ENCODE peak calls at places on chromosomes 12 and 14, in four cellular contexts. Z is K562, U is HepG2, P is GM12878. L is an unnamed sample.

GRCh38 chr14:61369097-61369496 is 47.7 kb downstream of the PRKCH start:
- DNase-seq in Z (no peak), U (no peak), P (no peak), L (no peak)

GRCh38 chr12:41903014-41903702 is 241.5 kb downstream of the GXYLT1 start:
- DNase-seq in Z (no peak), U (no peak), P (no peak), L (no peak)

GRCh38 chr12:1932264-1932777 is 13.9 kb upstream of the CACNA2D4 start:
- DNase-seq in Z (no peak), U (no peak), P (no peak), L (no peak)

GRCh38 chr12:90058721-90059120 is 350.1 kb upstream of the ATP2B1 start:
- DNase-seq in Z (no peak), U (no peak), P (no peak), L (no peak)

GRCh38 chr12:77354766-77355362 is 289.5 kb upstream of the E2F7 start:
- DNase-seq in Z (no peak), U (no peak), P (no peak), L (no peak)

GRCh38 chr12:84070311-84070710 is 842.3 kb downstream of the SLC6A15 start:
- DNase-seq in Z (no peak), U (no peak), P (no peak), L (no peak)

GRCh38 chr12:124537525-124538193 is 29.8 kb downstream of the NCOR2 start:
- DNase-seq in Z (no peak), U (no peak), P (no peak), L (no peak)

GRCh38 chr12:128266559-128267245 is at the start of gene TMEM132C:
- DNase-seq in Z (no peak), U (no peak), P (no peak), L (no peak)

GRCh38 chr14:54348001-54348611 is 48.7 kb upstream of the CDKN3 start:
- DNase-seq in Z (peak; percentile 65), U (peak; percentile 75), P (no peak), L (peak; percentile 57)

GRCh38 chr12:20004951-20005350 is 363.4 kb upstream of the PDE3A start:
- DNase-seq in Z (no peak), U (no peak), P (no peak), L (no peak)

GRCh38 chr14:102592969-102593840 is 756 bp downstream of the RCOR1 start:
- DNase-seq in Z (peak; percentile 55), U (no peak), P (no peak), L (peak; percentile 56)

DNA sequence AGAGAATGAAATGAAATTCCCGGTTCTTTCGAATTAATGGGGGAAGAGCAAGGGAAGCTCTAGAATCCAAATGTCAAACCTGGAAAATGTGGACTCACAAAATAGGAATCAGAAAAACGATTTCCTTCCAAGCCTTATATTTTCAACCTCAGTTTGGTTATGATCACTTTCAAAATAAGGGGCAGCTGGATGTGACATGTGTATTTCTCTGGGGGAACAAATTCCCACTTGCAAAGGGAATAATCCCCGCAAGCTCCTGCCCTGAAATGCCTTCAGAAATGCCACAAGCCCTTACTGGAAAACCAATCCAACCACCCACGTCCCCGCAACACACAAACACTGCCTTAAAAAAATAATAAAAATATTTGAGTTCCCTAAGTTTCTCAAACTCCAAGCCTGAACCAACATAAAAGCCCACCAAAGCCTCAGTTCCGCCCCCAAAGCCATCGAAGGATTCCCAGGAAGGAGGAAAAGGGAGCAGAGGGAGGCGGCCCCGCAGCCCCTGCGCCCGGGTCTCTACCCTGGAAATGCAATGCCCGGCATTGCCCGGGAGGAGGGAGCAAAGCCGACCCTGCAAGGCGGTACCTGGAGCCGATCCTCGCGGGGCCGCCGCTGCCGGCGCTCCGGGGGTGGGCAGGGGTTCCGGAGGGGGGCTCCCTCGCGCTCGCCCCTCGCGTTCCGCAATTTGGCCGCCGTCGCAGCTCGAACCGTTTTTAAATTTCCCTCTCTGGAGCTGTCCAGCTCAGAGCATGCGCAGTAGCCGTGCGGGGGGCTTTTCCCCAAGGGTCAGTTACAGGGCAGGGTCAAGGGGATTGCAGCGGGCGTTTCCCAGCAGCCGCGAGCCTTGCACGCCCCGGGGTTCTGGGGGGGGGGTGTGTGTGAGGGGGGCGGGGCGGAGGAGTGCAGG is at the start of gene FOXN4:
- DNase-seq in Z (no peak), U (no peak), P (no peak), L (peak; percentile 54)
- TF ChIP-seq TARDBP in Z (no peak), U (no peak), P (no peak), L (no peak)

GRCh38 chr12:18595406-18595805 is 142.4 kb downstream of the PLCZ1 start:
- DNase-seq in Z (no peak), U (no peak), P (no peak), L (no peak)
- TF ChIP-seq BHLHE40 in Z (no peak), U (no peak), P (no peak), L (no peak)

DNA sequence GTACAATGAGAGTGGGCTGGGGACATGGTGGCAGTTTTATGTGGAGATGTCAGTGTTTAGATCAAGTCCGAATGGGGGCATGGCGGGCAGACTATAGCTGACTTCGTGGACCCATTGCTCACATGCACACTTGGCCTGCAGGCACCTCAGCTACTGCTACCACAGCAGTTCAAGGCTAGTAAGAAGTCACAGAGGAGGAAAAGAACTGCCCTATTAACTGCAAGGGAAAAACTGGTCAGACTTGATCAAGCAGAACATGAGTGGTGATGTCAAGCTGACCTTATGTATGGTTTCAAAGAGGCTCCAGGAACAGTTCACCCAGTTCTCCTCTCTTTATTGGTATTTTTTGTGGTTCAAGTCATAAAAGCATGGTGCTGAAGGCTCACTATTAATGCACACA is 30.2 kb upstream of the FRS2 start:
- DNase-seq in Z (no peak), U (no peak), P (no peak), L (no peak)
- TF ChIP-seq TARDBP in Z (no peak), U (no peak), P (no peak), L (no peak)

GRCh38 chr14:63493246-63493645 is 49.9 kb downstream of the PPP2R5E start:
- DNase-seq in Z (peak; percentile 29), U (no peak), P (no peak), L (peak; percentile 49)
- TF ChIP-seq BHLHE40 in Z (no peak), U (no peak), P (no peak), L (no peak)

GRCh38 chr12:94231718-94232117 is 83.3 kb downstream of the PLXNC1 start:
- DNase-seq in Z (no peak), U (no peak), P (no peak), L (no peak)
- TF ChIP-seq TARDBP in Z (no peak), U (no peak), P (no peak), L (no peak)

DNA sequence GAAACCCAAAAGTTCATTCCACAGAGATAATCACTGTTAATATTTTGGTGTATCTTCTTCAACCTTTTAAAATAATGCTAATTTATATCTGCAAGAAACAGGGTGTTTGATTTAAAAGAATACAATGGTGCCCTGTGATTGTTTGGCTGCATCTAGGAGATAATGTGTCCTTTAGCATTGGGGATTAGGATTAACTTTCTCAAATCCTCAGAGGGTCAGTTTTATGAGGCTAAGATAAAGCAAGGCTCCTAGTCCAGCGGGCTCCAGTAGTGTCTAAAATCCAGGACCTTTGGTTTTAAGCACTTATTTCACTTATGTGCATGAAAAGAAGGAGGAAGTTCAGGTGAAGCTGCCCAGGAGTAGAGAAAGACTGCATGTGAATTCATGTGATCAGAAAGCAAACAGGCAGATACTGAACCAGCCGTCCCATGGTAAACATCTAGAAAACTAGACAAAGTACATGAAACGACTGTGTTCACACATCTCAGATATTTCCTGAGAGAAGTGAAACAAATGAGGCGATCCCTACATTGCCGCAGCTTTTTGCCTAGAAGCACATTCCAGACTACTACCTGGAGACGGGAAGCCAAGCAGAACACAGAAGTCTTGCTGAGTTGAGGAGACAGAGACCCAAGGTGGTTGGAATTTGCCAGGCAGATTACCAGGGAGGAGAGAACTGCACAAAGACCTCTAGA is 129.1 kb upstream of the MAX start:
- DNase-seq in Z (no peak), U (peak; percentile 76), P (no peak), L (no peak)
- TF ChIP-seq BHLHE40 in Z (no peak), U (no peak), P (no peak), L (no peak)